ENCODE peak calls at places on chromosomes 12 and 14, in eight cellular contexts. I is thyroid gland; Z is CD8-positive, alpha-beta T cell; E is colonic mucosa; V is cardiac muscle cell; Y is CD4-positive, CD25-positive, alpha-beta regulatory T cell; U is suprapubic skin; D is uterus. P is an unnamed sample. For H3K27me3 and H3K4me1, the result is how much of the 10 kb centered on the place peaks cover.

GRCh38 chr12:72178871-72179270 is 93.3 kb upstream of the TRHDE start:
- DNase-seq in U (no peak), Y (no peak), Z (no peak), I (no peak), E (no peak), V (no peak), D (no peak), P (no peak)

GRCh38 chr14:57526942-57527341 is 33.3 kb upstream of the CCDC198 start:
- DNase-seq in V (no peak), I (peak), E (no peak), Y (no peak), Z (no peak), D (no peak), U (no peak), P (no peak)

GRCh38 chr12:121796855-121797751 is 3.6 kb upstream of the RHOF start:
- DNase-seq in D (peak), I (peak), U (peak), E (peak), Y (no peak), Z (no peak), V (peak), P (peak)

GRCh38 chr12:62913380-62913779 is 21.6 kb downstream of the PPM1H start:
- DNase-seq in Z (no peak), E (no peak), D (no peak), U (no peak), I (no peak), Y (no peak), V (no peak), P (no peak)

GRCh38 chr12:7079826-7080125 is 12.5 kb downstream of the C1R start:
- DNase-seq in V (peak), D (no peak), Z (no peak), E (no peak), Y (no peak), I (no peak), U (no peak), P (no peak)

GRCh38 chr14:64440494-64440893 is 24.8 kb upstream of the AKAP5 start:
- DNase-seq in E (no peak), V (no peak), I (no peak), Z (no peak), Y (no peak), D (no peak), U (no peak), P (no peak)

GRCh38 chr14:91692075-91692474 is 39.8 kb downstream of the CATSPERB start:
- DNase-seq in E (no peak), Z (no peak), D (no peak), I (no peak), Y (no peak), V (no peak), U (no peak), P (no peak)

GRCh38 chr12:95083938-95084337 is 10.5 kb upstream of the NR2C1 start:
- DNase-seq in I (no peak), D (peak), Z (no peak), U (no peak), V (peak), Y (no peak), E (peak), P (no peak)

GRCh38 chr12:53626702-53627169 is 554 bp upstream of the ATF7 start:
- DNase-seq in E (no peak), I (no peak), Y (no peak), U (no peak), V (no peak), Z (no peak), D (no peak), P (no peak)

GRCh38 chr12:103105971-103106597 is 148.6 kb downstream of the ASCL1 start:
- DNase-seq in E (no peak), U (no peak), Y (no peak), V (no peak), I (no peak), D (no peak), Z (no peak), P (no peak)

GRCh38 chr14:52352546-52352945 is 38.4 kb downstream of the PTGER2 start:
- DNase-seq in V (no peak), D (no peak), Z (no peak), Y (no peak), U (no peak), I (no peak), E (no peak), P (no peak)

GRCh38 chr14:96999654-97000155 is 202.5 kb downstream of the VRK1 start:
- DNase-seq in E (no peak), Y (no peak), U (no peak), I (no peak), V (no peak), D (no peak), Z (no peak), P (no peak)

GRCh38 chr14:70189678-70190077 is 927 bp upstream of the SLC8A3 start:
- DNase-seq in U (no peak), D (no peak), I (no peak), Z (no peak), V (no peak), Y (no peak), E (no peak), P (no peak)

GRCh38 chr14:37931998-37932397 is 275.7 kb upstream of the SSTR1 start:
- DNase-seq in U (no peak), D (no peak), Z (no peak), Y (no peak), I (no peak), E (no peak), V (no peak), P (no peak)

GRCh38 chr12:120264086-120264485 is 1.4 kb downstream of the PXN start:
- DNase-seq in Y (no peak), D (no peak), Z (no peak), I (peak), E (no peak), U (no peak), V (no peak), P (no peak)

GRCh38 chr12:106898001-106898966 is 57.4 kb upstream of the TMEM263 start:
- DNase-seq in V (no peak), I (no peak), E (peak), Y (no peak), Z (no peak), U (no peak), D (no peak), P (no peak)
- H3K27me3 ChIP-seq in V (under half), I (under half), E (under half), Y (under half), Z (under half), U (under half), D (under half), P (under half)

GRCh38 chr14:103451401-103451800 is 66.2 kb downstream of the MARK3 start:
- DNase-seq in E (no peak), Z (no peak), D (no peak), Y (no peak), U (no peak), V (no peak), I (peak), P (no peak)
- H3K4me1 ChIP-seq in E (under half), Z (under half), D (under half), Y (under half), U (under half), V (under half), I (under half), P (under half)

GRCh38 chr12:26123482-26123980 is 1.3 kb downstream of the BHLHE41 start:
- DNase-seq in Y (no peak), Z (no peak), I (no peak), V (peak), D (no peak), E (no peak), U (no peak), P (no peak)

GRCh38 chr12:26126340-26127284 is 1.8 kb upstream of the BHLHE41 start:
- DNase-seq in Y (no peak), D (peak), U (peak), I (peak), V (peak), E (peak), Z (no peak), P (peak)

GRCh38 chr12:26127404-26127803 is 2.6 kb upstream of the BHLHE41 start:
- DNase-seq in D (no peak), V (no peak), Z (no peak), Y (no peak), U (no peak), I (no peak), E (no peak), P (no peak)

GRCh38 chr12:26124491-26125450 is at the start of gene BHLHE41:
- DNase-seq in Z (no peak), V (peak), I (peak), Y (no peak), E (peak), U (peak), D (peak), P (peak)

DNA sequence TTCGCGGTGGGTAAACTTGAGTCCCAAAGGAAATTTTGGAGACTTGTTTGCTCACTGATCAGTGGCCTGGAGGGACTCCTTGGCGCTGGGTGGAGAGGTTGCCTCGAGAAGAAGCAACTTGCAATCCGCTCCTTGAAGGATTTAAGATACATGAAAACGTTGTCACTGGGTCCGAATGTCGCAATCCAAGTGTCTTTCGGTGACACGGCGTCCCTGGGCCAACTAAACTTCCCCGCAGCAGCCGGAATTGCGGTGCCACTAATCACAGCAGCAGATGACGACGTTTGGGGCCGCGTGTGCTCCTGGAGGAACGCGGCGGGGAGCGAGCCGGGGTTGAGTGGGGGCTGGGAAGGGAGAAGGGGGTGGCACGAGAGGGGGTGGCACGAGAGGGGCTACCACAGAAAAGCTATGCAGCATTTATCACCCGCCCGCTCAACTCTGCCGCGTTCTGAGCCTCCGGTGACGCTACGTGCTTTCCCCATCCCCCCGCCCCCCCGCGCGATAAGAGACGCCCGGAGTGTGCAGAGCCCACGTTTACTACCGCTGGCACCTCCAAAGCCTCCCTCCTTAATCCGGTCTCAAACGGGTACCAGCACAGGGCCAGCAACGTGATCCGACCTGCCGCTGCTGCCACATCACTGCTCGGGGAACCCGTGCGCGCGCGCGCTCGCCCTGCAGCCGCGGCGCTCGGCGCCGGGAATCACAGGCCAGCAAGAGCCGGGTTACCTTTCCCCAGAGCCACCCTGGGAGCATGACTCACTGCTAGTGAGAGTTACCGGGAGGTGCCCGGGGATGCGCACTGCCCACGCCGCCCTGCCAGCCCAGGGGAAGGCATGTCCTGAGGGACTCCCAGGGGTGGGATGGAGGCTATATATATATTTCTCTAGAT is 858 bp upstream of the BHLHE41 start:
- DNase-seq in E (peak), D (peak), U (peak), I (peak), V (peak), Y (peak), Z (no peak), P (peak)
- H3K27me3 ChIP-seq in E (under half), D (under half), U (under half), I (under half), V (half or more), Y (half or more), Z (half or more), P (under half)

GRCh38 chr12:3747976-3748619 is 4.8 kb downstream of the CRACR2A start:
- DNase-seq in Y (no peak), V (no peak), U (no peak), D (no peak), Z (no peak), E (peak), I (no peak), P (peak)

GRCh38 chr12:3747543-3747942 is 5.4 kb downstream of the CRACR2A start:
- DNase-seq in V (no peak), U (no peak), Z (no peak), I (no peak), Y (no peak), E (peak), D (no peak), P (peak)

GRCh38 chr12:3745152-3745551 is 7.8 kb downstream of the CRACR2A start:
- DNase-seq in Y (no peak), U (no peak), D (no peak), E (peak), Z (no peak), V (no peak), I (no peak), P (no peak)

GRCh38 chr12:3748620-3749019 is 4.3 kb downstream of the CRACR2A start:
- DNase-seq in U (no peak), Y (no peak), E (no peak), D (no peak), Z (no peak), V (no peak), I (no peak), P (no peak)

GRCh38 chr12:3746758-3747157 is 6.2 kb downstream of the CRACR2A start:
- DNase-seq in Y (no peak), D (no peak), V (no peak), Z (no peak), I (no peak), U (no peak), E (no peak), P (no peak)
- H3K4me1 ChIP-seq in Y (under half), D (under half), V (under half), Z (under half), I (under half), U (under half), E (under half), P (under half)

DNA sequence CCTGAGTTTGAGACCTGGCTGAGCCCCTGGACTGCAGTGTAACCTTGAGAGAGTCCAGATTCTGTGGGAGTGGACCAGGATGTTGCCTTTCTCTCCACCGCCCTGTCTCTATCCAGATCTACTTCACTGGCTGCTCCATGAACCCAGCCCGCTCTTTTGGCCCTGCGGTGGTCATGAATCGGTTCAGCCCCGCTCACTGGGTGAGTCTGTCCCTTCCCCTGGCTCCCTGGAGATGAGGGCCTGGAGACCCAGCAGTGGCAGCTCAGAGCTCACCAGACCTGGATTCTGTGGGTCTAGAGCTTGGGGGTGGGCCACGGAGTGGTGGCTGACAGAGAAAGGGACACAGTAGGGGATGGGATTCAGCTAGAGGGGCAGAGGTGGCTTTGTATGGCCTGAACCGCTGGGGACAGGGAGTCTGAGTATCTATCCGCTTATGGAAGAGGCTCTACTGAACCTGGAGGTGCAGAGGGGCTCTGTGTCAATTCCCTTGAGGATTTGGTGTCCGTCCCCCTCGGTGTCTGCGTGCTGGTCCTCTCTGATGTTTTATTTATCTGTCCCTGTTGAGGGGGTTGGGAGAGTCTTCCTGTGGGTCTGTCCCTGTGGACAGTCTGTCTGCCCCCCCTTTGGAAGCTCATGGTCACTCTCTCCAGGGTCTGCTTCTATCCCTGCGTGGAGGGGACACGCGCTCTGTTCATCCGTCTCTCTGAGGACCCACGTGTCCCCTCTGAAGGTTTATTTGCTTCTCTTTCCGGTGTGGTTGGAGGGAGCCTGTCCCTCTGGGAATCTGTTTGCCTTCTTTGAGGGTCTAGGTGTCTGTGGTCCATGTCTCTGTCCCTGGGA is 2.5 kb downstream of the AQP5 start:
- DNase-seq in Z (no peak), D (no peak), V (no peak), E (no peak), U (no peak), I (no peak), Y (no peak), P (no peak)
- H3K27me3 ChIP-seq in Z (under half), D (under half), V (half or more), E (under half), U (under half), I (under half), Y (under half), P (half or more)

DNA sequence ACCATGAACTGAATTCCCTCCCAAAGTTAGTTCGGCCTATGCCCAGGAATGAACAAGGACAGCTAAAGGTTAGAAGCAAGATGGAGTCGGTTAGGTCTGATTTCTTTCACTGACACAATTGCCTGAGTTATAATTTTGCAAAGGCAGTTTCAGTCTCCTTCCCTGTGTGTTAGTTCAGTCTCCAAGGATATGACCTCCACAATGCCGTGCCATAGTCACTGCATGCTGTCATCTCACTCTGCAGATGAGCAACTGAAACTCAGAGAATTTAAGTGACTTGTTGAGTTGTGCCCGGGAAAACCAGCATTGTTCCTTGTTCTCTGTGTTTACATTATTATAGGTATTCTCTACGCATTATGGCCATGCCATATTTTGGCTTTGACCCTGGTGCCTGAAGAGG is 10.1 kb upstream of the SERPINA1 start:
- DNase-seq in E (no peak), U (no peak), Z (no peak), V (no peak), D (no peak), I (no peak), Y (no peak), P (no peak)
- H3K4me1 ChIP-seq in E (under half), U (under half), Z (under half), V (under half), D (under half), I (under half), Y (under half), P (under half)

P was measured in transverse colon.